ENCODE peak calls at places on chromosomes 16 and 17, in six cellular contexts. Q is mesendoderm, V is IMR-90, U is neuronal stem cell, Y is H9, M is mesenchymal stem cell. A is an unnamed sample.
A peak's percentile ranks its signal among the peaks of the same experiment; 100 is the strongest.

GRCh38 chr17:79205688-79206205 is 131.1 kb downstream of the ENGASE start:
- DNase-seq in Q (no peak), V (no peak), U (no peak), Y (no peak), M (no peak), A (no peak)

GRCh38 chr16:89847930-89848297 is 19.6 kb downstream of the SPIRE2 start:
- DNase-seq in Q (no peak), V (no peak), U (no peak), Y (no peak), M (no peak), A (no peak)

GRCh38 chr16:31186176-31186575 is 6.2 kb downstream of the FUS start:
- DNase-seq in Q (no peak), V (no peak), U (no peak), Y (no peak), M (no peak), A (no peak)

GRCh38 chr16:3431779-3432219 is 11.5 kb downstream of the ZNF597 start:
- DNase-seq in Q (no peak), V (peak; percentile 31), U (no peak), Y (no peak), M (no peak), A (no peak)

GRCh38 chr17:43316522-43317142 is 82.2 kb upstream of the ARL4D start:
- DNase-seq in Q (peak; percentile 67), V (no peak), U (no peak), Y (peak; percentile 70), M (peak; percentile 79), A (no peak)

GRCh38 chr16:16167927-16168326 is 55.4 kb downstream of the ABCC6 start:
- DNase-seq in Q (no peak), V (no peak), U (no peak), Y (no peak), M (no peak), A (no peak)

GRCh38 chr17:38996660-38997337 is 29.6 kb upstream of the FBXO47 start:
- DNase-seq in Q (no peak), V (no peak), U (no peak), Y (no peak), M (peak; percentile 20), A (no peak)

GRCh38 chr16:68470461-68471150 is 22.3 kb upstream of the SMPD3 start:
- DNase-seq in Q (no peak), V (no peak), U (no peak), Y (no peak), M (no peak), A (no peak)

GRCh38 chr17:9101356-9101755 is 80.0 kb downstream of the NTN1 start:
- DNase-seq in Q (no peak), V (no peak), U (no peak), Y (no peak), M (no peak), A (no peak)

GRCh38 chr16:339680-340079 is 12.8 kb downstream of the AXIN1 start:
- DNase-seq in Q (no peak), V (no peak), U (no peak), Y (no peak), M (no peak), A (no peak)

GRCh38 chr17:32549559-32549958 is 62.8 kb downstream of the CDK5R1 start:
- DNase-seq in Q (no peak), V (no peak), U (no peak), Y (no peak), M (no peak), A (no peak)

GRCh38 chr17:75295220-75296158 is 6.3 kb upstream of the SLC25A19 start:
- DNase-seq in Q (no peak), V (no peak), U (no peak), Y (no peak), M (no peak), A (no peak)

GRCh38 chr16:4511441-4512082 is 27.0 kb downstream of the CDIP1 start:
- DNase-seq in Q (peak; percentile 86), V (peak; percentile 39), U (peak; percentile 50), Y (peak; percentile 91), M (peak; percentile 61), A (no peak)

GRCh38 chr16:85425061-85425662 is 188.0 kb upstream of the GSE1 start:
- DNase-seq in Q (no peak), V (no peak), U (no peak), Y (no peak), M (no peak), A (peak; percentile 41)

GRCh38 chr17:29586676-29587469 is 2.6 kb downstream of the GIT1 start:
- DNase-seq in Q (no peak), V (no peak), U (no peak), Y (no peak), M (no peak), A (no peak)

GRCh38 chr16:53061701-53062159 is 6.9 kb downstream of the CHD9 start:
- DNase-seq in Q (no peak), V (no peak), U (no peak), Y (no peak), M (no peak), A (no peak)

GRCh38 chr16:8866118-8866883 is 2.5 kb downstream of the CARHSP1 start:
- DNase-seq in Q (peak; percentile 98), V (no peak), U (peak; percentile 94), Y (peak; percentile 95), M (peak; percentile 51), A (peak; percentile 92)

GRCh38 chr16:21971856-21972255 is 18.7 kb downstream of the UQCRC2 start:
- DNase-seq in Q (no peak), V (no peak), U (no peak), Y (no peak), M (no peak), A (no peak)

GRCh38 chr17:78723001-78723796 is 58.9 kb downstream of the CYTH1 start:
- DNase-seq in Q (peak; percentile 81), V (peak; percentile 45), U (peak; percentile 64), Y (peak; percentile 90), M (peak; percentile 61), A (no peak)

GRCh38 chr16:24850289-24850931 is 4.6 kb downstream of the SLC5A11 start:
- DNase-seq in Q (no peak), V (peak; percentile 84), U (no peak), Y (no peak), M (peak; percentile 52), A (no peak)

GRCh38 chr17:19310151-19310550 is 52.4 kb downstream of the B9D1 start:
- DNase-seq in Q (no peak), V (no peak), U (no peak), Y (no peak), M (no peak), A (no peak)

GRCh38 chr16:58885528-58886170 is 151.5 kb upstream of the GOT2 start:
- DNase-seq in Q (no peak), V (no peak), U (no peak), Y (no peak), M (no peak), A (no peak)

GRCh38 chr17:39144414-39144813 is 7.0 kb downstream of the PLXDC1 start:
- DNase-seq in Q (no peak), V (peak; percentile 94), U (no peak), Y (no peak), M (peak; percentile 48), A (no peak)

GRCh38 chr17:63699638-63700527 is at the start of gene LIMD2:
- DNase-seq in Q (peak; percentile 74), V (no peak), U (peak; percentile 65), Y (peak; percentile 85), M (peak; percentile 49), A (no peak)

GRCh38 chr17:34641368-34641767 is 62.0 kb downstream of the TMEM132E start:
- DNase-seq in Q (no peak), V (no peak), U (no peak), Y (no peak), M (no peak), A (no peak)

GRCh38 chr17:8506145-8506544 is 70.5 kb downstream of the NDEL1 start:
- DNase-seq in Q (no peak), V (no peak), U (no peak), Y (no peak), M (no peak), A (no peak)

GRCh38 chr17:2982854-2983636 is 80.4 kb downstream of the OR1D5 start:
- DNase-seq in Q (no peak), V (peak; percentile 89), U (no peak), Y (peak; percentile 20), M (peak; percentile 67), A (no peak)

GRCh38 chr17:10192963-10193362 is 5.4 kb downstream of the GAS7 start:
- DNase-seq in Q (no peak), V (peak; percentile 84), U (no peak), Y (no peak), M (peak; percentile 75), A (no peak)
- H4K8ac ChIP-seq in Q (no peak overlapping the region), V (peak overlapping the region; percentile 61), U (no peak overlapping the region), Y (no peak overlapping the region), M (no peak overlapping the region), A (no peak overlapping the region)

DNA sequence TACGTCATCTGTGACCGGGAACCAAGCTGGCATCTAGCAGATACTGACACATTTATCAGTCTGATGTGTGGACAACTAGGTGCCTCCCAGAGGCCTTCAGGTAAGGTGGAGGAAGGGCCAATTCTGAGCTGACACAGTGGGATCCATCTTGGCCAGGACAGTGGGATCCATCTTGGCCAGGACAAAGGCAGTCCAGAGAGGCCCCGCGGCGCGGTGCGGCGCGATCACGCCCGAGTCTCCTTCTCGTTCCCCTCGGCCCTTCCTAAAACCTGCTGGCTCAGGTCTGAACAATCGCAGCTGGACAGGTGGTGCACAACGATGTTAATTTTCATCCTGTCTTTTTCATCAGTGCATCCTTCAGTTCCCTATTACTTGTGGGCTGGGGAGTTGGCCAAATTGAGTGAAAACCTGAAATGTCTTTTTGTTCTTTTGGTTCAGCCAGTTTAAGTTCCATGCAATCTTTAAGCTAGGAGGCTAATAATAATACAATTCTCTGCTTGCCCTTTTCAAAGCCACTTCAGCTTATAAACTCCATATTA is 486 bp upstream of the WSB1 start:
- DNase-seq in Q (peak; percentile 14), V (no peak), U (no peak), Y (no peak), M (no peak), A (no peak)
- H4K8ac ChIP-seq in Q (no peak overlapping the region), V (peak overlapping the region; percentile 100), U (peak overlapping the region; percentile 89), Y (no peak overlapping the region), M (peak overlapping the region; percentile 93), A (peak overlapping the region; percentile 94)

DNA sequence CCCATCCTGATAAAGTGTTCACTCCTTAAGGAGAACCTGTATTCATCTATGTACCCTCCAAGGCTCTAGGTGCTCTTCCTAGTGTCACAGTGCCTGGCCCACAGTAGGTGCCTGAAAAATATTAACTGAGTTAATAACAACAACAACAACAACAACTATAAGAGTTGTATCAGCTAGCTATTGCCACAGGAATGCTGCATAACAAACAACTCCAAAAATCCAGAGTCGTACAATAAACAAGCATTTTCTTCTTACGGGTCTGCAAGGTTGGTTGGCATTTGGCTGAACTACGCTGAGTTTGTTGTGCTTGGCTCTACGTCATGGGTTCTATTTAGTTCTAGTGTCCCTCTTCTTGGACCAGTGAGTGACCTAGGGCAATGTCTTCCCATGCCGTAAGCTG is 29.2 kb downstream of the TMC5 start:
- DNase-seq in Q (no peak), V (no peak), U (no peak), Y (no peak), M (no peak), A (no peak)
- H4K8ac ChIP-seq in Q (no peak overlapping the region), V (no peak overlapping the region), U (no peak overlapping the region), Y (no peak overlapping the region), M (no peak overlapping the region), A (no peak overlapping the region)

DNA sequence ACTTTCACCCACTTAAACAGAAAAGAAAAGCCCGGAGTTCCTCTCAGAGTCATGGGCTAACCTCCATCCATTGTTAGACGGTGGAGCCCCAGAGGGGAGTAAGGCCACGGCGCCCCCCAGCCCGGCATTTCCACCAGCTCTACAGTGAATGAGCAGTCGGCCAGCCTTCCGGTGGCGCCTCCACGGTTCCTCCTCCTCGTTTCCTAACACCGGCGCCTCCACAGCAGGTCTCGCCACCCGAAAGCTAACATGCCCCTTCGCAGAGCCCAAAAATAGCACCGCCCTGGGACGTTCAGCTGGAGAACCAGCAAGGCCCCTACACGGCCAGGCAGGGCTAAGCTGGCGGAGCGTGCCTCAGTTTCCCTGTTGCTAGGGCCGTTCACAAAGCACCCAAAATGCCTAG is 858 bp downstream of the MMD start:
- DNase-seq in Q (peak; percentile 53), V (no peak), U (peak; percentile 32), Y (no peak), M (peak; percentile 46), A (no peak)
- H4K8ac ChIP-seq in Q (no peak overlapping the region), V (no peak overlapping the region), U (no peak overlapping the region), Y (no peak overlapping the region), M (peak overlapping the region; percentile 82), A (no peak overlapping the region)

A was measured in H1.